ENCODE peak calls at places on chromosomes 1 and 21, in eight cellular contexts. T is sigmoid colon, R is transverse colon, X is ovary, J is stomach, F is A549, B is upper lobe of left lung, A is K562. W is an unnamed sample.

GRCh38 chr1:56948403-56949023 is 17.3 kb downstream of the C8B start:
- DNase-seq in J (no peak), F (no peak), R (no peak), T (no peak), A (no peak), X (no peak), B (no peak), W (no peak)

GRCh38 chr1:172827301-172827700 is 168.4 kb downstream of the FASLG start:
- DNase-seq in R (no peak), X (no peak), B (no peak), T (no peak), F (no peak), J (no peak), A (no peak), W (no peak)

GRCh38 chr1:215754112-215754511 is 187.0 kb downstream of the KCTD3 start:
- DNase-seq in A (no peak), B (no peak), F (no peak), J (no peak), T (no peak), X (no peak), R (no peak), W (no peak)

GRCh38 chr1:61162513-61163274 is 80.3 kb downstream of the NFIA start:
- DNase-seq in X (no peak), F (no peak), B (no peak), A (peak; percentile 30), J (no peak), T (no peak), R (no peak), W (no peak)

GRCh38 chr1:211986628-211987254 is 48.6 kb downstream of the INTS7 start:
- DNase-seq in F (no peak), X (no peak), B (no peak), J (no peak), R (no peak), A (no peak), T (no peak), W (no peak)

GRCh38 chr1:56774067-56774609 is 45.1 kb downstream of the FYB2 start:
- DNase-seq in A (no peak), T (no peak), X (no peak), F (no peak), J (no peak), R (no peak), B (no peak), W (no peak)

GRCh38 chr21:34116569-34116968 is 43.2 kb downstream of the MRPS6 start:
- DNase-seq in T (no peak), J (no peak), X (no peak), A (no peak), F (no peak), R (peak; percentile 36), B (no peak), W (no peak)

GRCh38 chr1:28591708-28592313 is at the start of gene RAB42:
- DNase-seq in J (peak; percentile 36), B (no peak), A (peak; percentile 80), R (peak; percentile 51), T (peak; percentile 78), F (no peak), X (no peak), W (no peak)

GRCh38 chr1:211515090-211516023 is 23.4 kb upstream of the RD3 start:
- DNase-seq in X (peak; percentile 53), F (peak; percentile 95), A (peak; percentile 96), B (peak; percentile 97), J (peak; percentile 93), R (peak; percentile 94), T (peak; percentile 85), W (no peak)

GRCh38 chr21:27694667-27695066 is 727.8 kb upstream of the ADAMTS5 start:
- DNase-seq in F (no peak), J (no peak), T (no peak), A (no peak), B (no peak), X (no peak), R (no peak), W (no peak)

GRCh38 chr1:112997781-112998180 is 41.8 kb upstream of the SLC16A1 start:
- DNase-seq in X (no peak), A (no peak), R (no peak), F (no peak), J (no peak), B (no peak), T (peak; percentile 81), W (no peak)

GRCh38 chr21:45934570-45934969 is 47.0 kb upstream of the COL6A1 start:
- DNase-seq in B (no peak), X (no peak), F (no peak), R (no peak), J (no peak), T (no peak), A (no peak), W (no peak)

GRCh38 chr1:25222606-25223005 is 9.7 kb downstream of the SYF2 start:
- DNase-seq in J (no peak), A (no peak), X (no peak), T (no peak), R (no peak), B (no peak), F (no peak), W (peak; percentile 23)

GRCh38 chr1:19762175-19762779 is 37.4 kb downstream of the TMCO4 start:
- DNase-seq in T (no peak), A (peak; percentile 87), J (peak; percentile 35), F (peak; percentile 67), R (peak; percentile 36), X (peak; percentile 49), B (no peak), W (no peak)

GRCh38 chr1:193974286-193974798 is 787.9 kb upstream of the B3GALT2 start:
- DNase-seq in X (no peak), F (no peak), J (no peak), A (no peak), B (no peak), T (no peak), R (no peak), W (no peak)

GRCh38 chr1:11735531-11735853 is 444 bp upstream of the AGTRAP start:
- DNase-seq in B (no peak), F (no peak), A (no peak), J (no peak), X (no peak), R (no peak), T (no peak), W (no peak)

GRCh38 chr1:11738783-11739182 is 2.8 kb downstream of the AGTRAP start:
- DNase-seq in T (no peak), R (no peak), B (no peak), A (no peak), F (no peak), J (no peak), X (no peak), W (no peak)

GRCh38 chr1:11738096-11738495 is 2.2 kb downstream of the AGTRAP start:
- DNase-seq in F (no peak), X (no peak), R (no peak), B (no peak), A (no peak), T (no peak), J (no peak), W (no peak)

GRCh38 chr1:11735854-11736745 is at the start of gene AGTRAP:
- DNase-seq in T (peak; percentile 99), J (peak; percentile 97), A (peak; percentile 95), X (peak; percentile 98), R (peak; percentile 96), B (peak; percentile 98), F (peak; percentile 81), W (peak; percentile 99)

GRCh38 chr1:11736746-11737639 is 1.1 kb downstream of the AGTRAP start:
- DNase-seq in F (peak; percentile 16), T (peak; percentile 87), R (peak; percentile 47), A (peak; percentile 47), X (no peak), B (peak; percentile 88), J (peak; percentile 55), W (no peak)
- TF ChIP-seq POLR2A in F (no peak), T (no peak), R (no peak), A (no peak), X (peak; percentile 9), B (no peak), J (no peak), W (no peak)

DNA sequence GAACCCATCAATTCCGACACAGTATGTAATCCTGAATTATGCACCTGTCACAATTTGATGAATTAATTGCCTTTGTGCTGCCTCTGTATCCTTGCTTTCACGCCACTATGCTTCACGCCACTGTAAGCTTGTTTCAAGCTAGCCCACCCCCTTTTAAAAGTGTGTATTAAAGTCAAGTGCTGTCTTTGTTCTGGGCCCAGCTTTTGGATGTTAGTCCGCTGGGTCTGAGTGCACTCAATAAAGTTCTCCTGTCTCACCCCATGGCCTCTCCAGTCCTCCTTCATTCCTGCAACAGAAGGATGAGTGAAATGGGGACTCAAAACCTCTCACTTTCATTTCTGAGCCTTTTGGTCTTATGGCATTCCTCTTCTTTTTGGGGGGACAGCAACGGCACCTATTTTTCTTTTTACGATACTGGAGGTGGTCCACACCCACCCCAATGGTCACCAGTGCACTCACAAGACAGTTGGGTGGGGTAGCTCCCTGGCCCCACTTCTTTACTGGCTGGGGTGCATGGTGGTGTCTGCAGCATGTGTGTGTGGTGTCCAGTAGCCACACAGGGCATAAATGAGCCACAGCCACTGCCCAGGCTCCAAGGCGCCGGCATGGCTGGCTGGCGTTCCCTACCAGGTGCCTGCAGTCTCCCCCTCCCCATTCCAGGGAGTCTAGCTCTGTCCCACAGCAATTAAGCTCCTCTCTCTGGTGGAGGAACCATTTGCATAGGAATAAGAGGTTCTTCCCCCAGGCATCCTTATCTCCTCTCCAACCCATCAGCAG is 1.8 kb downstream of the THEM4 start:
- DNase-seq in T (no peak), R (no peak), B (peak; percentile 41), X (no peak), A (no peak), F (no peak), J (no peak), W (no peak)
- H3K4me3 ChIP-seq in T (no peak overlapping the region), R (no peak overlapping the region), B (no peak overlapping the region), X (no peak overlapping the region), A (peak overlapping the region; percentile 1), F (no peak overlapping the region), J (no peak overlapping the region), W (no peak overlapping the region)

GRCh38 chr1:77642941-77643340 is 39.5 kb downstream of the ZZZ3 start:
- DNase-seq in A (no peak), J (no peak), F (no peak), R (no peak), T (no peak), B (no peak), X (no peak), W (no peak)
- TF ChIP-seq EP300 in A (no peak), J (no peak), F (no peak), R (no peak), T (no peak), B (no peak), X (no peak), W (no peak)

DNA sequence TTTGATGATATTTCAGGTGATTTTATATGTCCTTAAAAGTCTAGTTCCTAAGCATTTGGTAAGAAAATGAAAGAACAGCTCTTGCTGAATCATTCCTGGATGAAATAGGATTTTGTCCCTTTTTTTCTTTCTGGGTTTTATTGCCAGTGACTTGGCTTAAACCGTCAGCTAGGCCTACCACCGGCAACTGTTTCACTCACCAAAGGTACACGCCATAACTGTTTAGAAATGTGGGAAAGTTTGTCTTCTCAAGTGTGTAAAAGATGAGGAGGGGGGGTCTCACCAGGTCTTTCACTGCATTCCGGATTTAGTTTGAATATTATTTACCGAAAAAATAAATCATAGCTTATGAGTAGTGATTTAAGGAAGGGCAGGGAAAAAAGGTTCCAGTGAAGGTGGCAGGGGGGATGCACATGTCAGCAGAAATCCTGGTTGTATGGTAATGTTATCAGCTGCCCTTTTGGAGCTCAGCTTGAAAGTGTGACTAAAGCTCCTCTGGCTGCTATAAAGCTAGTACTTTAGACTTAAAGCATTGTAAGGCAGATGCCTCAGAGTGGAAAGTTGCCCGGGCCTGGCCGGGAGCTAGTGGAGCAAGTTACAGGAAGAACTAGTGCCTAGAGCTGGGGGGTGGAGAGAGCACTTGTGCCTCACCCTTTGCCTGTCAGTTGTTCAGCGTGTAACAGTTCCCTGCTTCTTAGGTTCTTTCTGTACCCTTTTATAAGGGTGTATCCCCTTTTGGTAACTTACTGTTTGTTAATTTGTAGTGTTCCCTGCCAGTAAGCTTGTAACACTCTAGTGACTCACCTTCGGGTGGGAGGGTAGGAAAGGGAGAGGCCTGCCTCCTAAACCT is 3.1 kb downstream of the ATP1A1 start:
- DNase-seq in R (peak; percentile 90), B (no peak), J (peak; percentile 83), A (no peak), T (peak; percentile 93), F (no peak), X (peak; percentile 57), W (peak; percentile 91)
- TF ChIP-seq POLR2A in R (peak; percentile 87), B (peak; percentile 45), J (no peak), A (no peak), T (peak; percentile 58), F (no peak), X (peak; percentile 29), W (peak; percentile 39)

W was measured in suprapubic skin.